ENCODE peak calls at places on chromosomes 4 and X, in five cellular contexts. L is fibroblast of pulmonary artery, O is cardiac muscle cell, K is tibial artery, N is colonic mucosa. E is an unnamed sample.

GRCh38 chr4:114286275-114286674 is 306.8 kb upstream of the ARSJ start:
- DNase-seq in K (no peak), L (no peak), O (no peak), N (no peak), E (no peak)

GRCh38 chr4:80107374-80107773 is 34.3 kb upstream of the ANTXR2 start:
- DNase-seq in L (peak; percentile 13), K (no peak), N (no peak), O (no peak), E (no peak)

GRCh38 chr4:87011340-87012034 is 76.7 kb downstream of the AFF1 start:
- DNase-seq in O (peak; percentile 90), N (peak; percentile 45), K (no peak), L (peak; percentile 92), E (peak; percentile 53)

GRCh38 chr4:88189881-88190585 is 31.6 kb upstream of the ABCG2 start:
- DNase-seq in N (no peak), K (no peak), O (no peak), L (no peak), E (no peak)

GRCh38 chr4:8818063-8818881 is 53.4 kb downstream of the HMX1 start:
- DNase-seq in L (no peak), O (no peak), K (peak; percentile 11), N (peak; percentile 15), E (peak; percentile 12)

GRCh38 chr4:158630893-158631292 is 40.8 kb downstream of the C4orf46 start:
- DNase-seq in O (peak; percentile 76), K (no peak), N (peak; percentile 34), L (peak; percentile 65), E (no peak)

GRCh38 chr4:176769519-176769918 is 23.2 kb downstream of the VEGFC start:
- DNase-seq in O (peak; percentile 91), L (peak; percentile 96), N (no peak), K (no peak), E (peak; percentile 62)

GRCh38 chr4:112327950-112328349 is 30.8 kb downstream of the ALPK1 start:
- DNase-seq in O (peak; percentile 74), N (no peak), L (peak; percentile 79), K (no peak), E (peak; percentile 38)

DNA sequence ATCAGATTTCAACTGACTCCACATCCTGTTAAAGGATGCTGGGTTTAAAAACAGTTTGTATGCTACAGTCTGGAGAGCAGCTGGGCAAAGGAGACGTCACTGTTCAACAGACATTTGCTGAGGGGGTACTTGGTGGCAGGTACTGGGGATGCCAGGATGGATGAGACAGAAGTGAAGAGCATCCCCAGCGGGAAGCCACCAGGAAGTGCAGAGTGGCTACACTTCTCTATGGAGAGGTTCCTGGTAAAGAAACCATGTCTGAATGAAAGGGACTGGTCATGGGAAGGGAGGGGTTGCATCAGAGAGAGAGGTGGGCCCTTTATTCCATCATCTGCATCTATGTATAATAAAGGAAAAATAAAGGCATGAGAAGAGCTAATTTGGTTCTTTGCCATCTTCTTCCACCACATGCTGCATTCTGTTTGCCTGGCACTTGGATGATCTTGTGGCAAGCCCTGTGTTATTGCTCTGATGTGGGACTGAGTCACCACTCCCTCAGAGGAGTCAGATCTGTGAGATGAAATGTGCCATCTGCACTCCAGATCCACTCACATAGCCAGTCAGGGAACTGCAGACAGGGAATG is 144.9 kb downstream of the SOWAHB start:
- DNase-seq in K (peak; percentile 39), L (peak; percentile 94), O (peak; percentile 93), N (no peak), E (peak; percentile 90)
- H3K4me3 ChIP-seq in K (peak overlapping the region; percentile 38), L (peak overlapping the region; percentile 29), O (no peak overlapping the region), N (no peak overlapping the region), E (peak overlapping the region; percentile 13)

GRCh38 chrX:85243155-85243554 is 424 bp downstream of the SATL1 start:
- DNase-seq in K (no peak), N (no peak), O (peak; percentile 3), L (no peak), E (no peak)
- H3K4me3 ChIP-seq in K (peak overlapping the region; percentile 64), N (no peak overlapping the region), O (peak overlapping the region; percentile 96), L (peak overlapping the region; percentile 68), E (peak overlapping the region; percentile 67)

DNA sequence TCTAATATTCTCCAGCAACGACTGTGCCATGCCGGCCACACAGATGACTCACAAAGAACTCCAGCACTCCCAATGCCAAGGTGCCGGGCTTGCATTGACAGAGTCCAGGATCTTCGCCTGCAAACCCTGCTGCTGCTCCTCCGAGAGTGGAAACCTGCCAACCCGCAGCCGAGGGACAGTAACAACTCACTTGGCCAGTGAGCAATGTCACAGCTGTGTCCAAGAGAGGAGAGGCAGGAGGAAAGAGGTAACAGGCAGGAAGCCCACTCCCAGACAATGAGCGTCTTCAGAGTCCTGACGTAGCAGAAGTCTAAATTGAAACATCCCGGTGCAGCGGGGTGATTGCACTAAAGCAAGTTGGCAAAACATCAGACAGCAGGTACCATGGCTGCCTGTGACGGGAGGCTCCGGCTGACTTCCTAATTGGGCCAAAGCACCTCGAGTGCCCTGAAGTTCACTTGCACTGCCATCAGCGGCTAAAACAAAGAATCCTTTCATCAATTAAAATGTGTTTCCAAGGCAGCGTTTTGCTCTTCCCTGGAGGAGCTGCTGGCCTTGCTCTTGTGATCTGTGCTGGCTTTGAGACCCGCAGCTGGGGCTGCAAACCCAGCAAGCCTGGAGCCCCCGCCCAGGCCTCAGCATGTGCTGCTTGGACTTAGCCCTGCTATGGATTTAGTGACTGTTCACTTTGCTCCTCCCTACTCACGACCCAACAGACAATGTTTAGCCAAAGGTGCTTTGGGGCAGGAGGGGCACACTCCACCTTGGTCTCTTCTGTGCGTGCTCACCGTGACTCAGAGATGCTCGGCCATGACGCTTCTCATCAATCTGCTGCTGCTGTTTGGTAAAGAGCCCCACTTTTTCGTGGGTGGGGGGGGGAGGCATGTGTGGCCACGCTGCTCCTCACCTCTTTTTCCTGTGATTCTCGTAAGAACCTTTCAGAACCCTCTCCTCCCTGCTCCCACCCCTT is 36.5 kb downstream of the DCTD start:
- DNase-seq in O (peak; percentile 59), L (peak; percentile 38), K (no peak), N (no peak), E (no peak)
- H3K4me3 ChIP-seq in O (no peak overlapping the region), L (no peak overlapping the region), K (no peak overlapping the region), N (no peak overlapping the region), E (no peak overlapping the region)

DNA sequence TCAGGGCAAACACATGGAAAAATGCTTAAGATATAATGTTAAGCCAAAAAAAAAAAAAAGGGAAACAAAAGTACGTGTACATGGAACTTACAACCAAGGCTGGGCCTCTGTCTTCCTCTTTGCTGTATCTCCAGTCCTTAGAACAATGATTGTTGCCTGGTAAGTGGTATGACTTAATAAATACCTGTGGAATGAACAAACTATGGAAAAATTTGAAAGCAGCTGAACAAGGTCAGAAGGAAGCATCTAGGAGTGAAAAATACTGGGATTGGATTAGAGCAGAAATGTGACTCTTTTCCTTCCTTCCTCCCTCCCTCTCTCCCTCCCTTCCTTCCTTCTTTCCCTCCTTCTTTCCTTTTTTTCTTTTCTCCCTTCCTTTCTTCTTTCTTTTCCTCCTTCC is 54.2 kb upstream of the SMIM10 start:
- DNase-seq in K (no peak), O (peak; percentile 60), L (peak; percentile 80), N (no peak), E (peak; percentile 45)
- H3K4me3 ChIP-seq in K (no peak overlapping the region), O (no peak overlapping the region), L (no peak overlapping the region), N (no peak overlapping the region), E (no peak overlapping the region)

GRCh38 chr4:48489683-48490011 is 405 bp upstream of the ZAR1 start:
- DNase-seq in O (no peak), K (no peak), N (no peak), L (no peak), E (no peak)
- H3K4me3 ChIP-seq in O (peak overlapping the region; percentile 23), K (peak overlapping the region; percentile 45), N (no peak overlapping the region), L (no peak overlapping the region), E (no peak overlapping the region)

GRCh38 chr4:48904541-48905142 is 1.9 kb downstream of the OCIAD2 start:
- DNase-seq in K (no peak), O (no peak), L (peak; percentile 18), N (no peak), E (no peak)
- H3K4me3 ChIP-seq in K (no peak overlapping the region), O (no peak overlapping the region), L (no peak overlapping the region), N (no peak overlapping the region), E (no peak overlapping the region)

DNA sequence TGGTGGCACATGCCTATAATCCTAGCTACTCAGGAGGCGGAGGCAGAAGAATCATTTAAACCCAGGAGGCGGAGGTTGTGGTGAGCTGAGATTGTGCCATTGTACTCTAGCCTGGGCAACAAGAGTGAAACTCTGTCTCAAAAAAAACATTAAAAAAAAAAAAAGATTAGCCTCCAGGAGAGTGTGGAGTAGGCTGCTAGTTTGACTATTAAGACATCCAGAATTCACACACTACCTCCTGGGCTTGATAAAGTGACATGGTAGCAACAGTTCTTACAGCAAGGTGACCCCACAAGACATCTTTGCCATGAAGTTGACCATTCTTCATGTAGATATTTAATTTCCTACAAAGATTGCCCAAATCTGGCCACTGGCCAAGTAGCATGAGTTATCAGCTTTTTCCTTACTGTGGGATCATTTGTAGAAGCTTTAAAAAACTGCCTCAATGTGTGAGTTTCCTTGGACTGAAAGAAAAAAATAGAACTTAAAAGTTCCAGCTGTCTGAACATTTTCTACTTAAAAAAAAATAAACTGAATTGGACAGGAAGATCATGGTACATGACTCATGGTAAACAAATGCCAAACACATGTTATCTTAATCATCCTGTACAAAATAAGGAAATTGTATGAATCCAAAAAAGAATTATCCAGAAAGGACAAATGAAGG is 35.3 kb upstream of the SPRY1 start:
- DNase-seq in N (no peak), L (peak; percentile 96), O (peak; percentile 90), K (no peak), E (peak; percentile 70)
- H3K4me3 ChIP-seq in N (no peak overlapping the region), L (no peak overlapping the region), O (no peak overlapping the region), K (no peak overlapping the region), E (no peak overlapping the region)

E was measured in SJSA1.